ENCODE peak calls at places on chromosomes 4 and X, in eight cellular contexts. U is stimulated activated effector memory CD8-positive, alpha-beta T cell treated with anti-CD3 and anti-CD28 coated beads, Interleukin-12 subunit alpha, Interleukin-12 subunit beta, amount 100 ng/mL, for 72 hours; W is omental fat pad; H is amniotic stem cell; I is transverse colon; M is neural crest cell; A is hypothalamus; L is MM.1S. Z is an unnamed sample.

GRCh38 chrX:18674417-18674787 is 2.5 kb upstream of the RS1 start:
- DNase-seq in L (no peak), M (peak), A (peak), U (peak), I (peak), H (no peak), W (no peak), Z (no peak)

GRCh38 chrX:87664381-87664780 is 146.8 kb downstream of the KLHL4 start:
- DNase-seq in I (no peak), H (no peak), U (no peak), M (no peak), A (no peak), W (no peak), L (peak), Z (no peak)

GRCh38 chr4:174152717-174153466 is 130.6 kb downstream of the FBXO8 start:
- DNase-seq in H (no peak), M (no peak), W (no peak), I (no peak), A (no peak), L (no peak), U (no peak), Z (no peak)

GRCh38 chr4:53068755-53069154 is 206.6 kb downstream of the RASL11B start:
- DNase-seq in L (no peak), H (no peak), U (no peak), W (no peak), I (no peak), M (no peak), A (no peak), Z (no peak)

GRCh38 chr4:140861359-140862181 is 105.4 kb upstream of the TBC1D9 start:
- DNase-seq in I (peak), H (peak), A (peak), L (peak), W (peak), U (peak), M (peak), Z (peak)

GRCh38 chr4:17662694-17663093 is 48.3 kb downstream of the MED28 start:
- DNase-seq in H (no peak), L (peak), W (no peak), A (no peak), U (no peak), I (no peak), M (no peak), Z (no peak)

GRCh38 chrX:136453771-136454170 is 34.0 kb upstream of the BRS3 start:
- DNase-seq in H (no peak), M (no peak), I (no peak), U (no peak), L (no peak), W (no peak), A (no peak), Z (no peak)

GRCh38 chrX:123324628-123325027 is 140.6 kb downstream of the GRIA3 start:
- DNase-seq in W (no peak), A (no peak), M (no peak), U (no peak), I (no peak), H (peak), L (no peak), Z (no peak)

GRCh38 chr4:74230902-74231499 is 73.1 kb downstream of the MTHFD2L start:
- DNase-seq in L (peak), H (peak), I (peak), M (no peak), U (no peak), W (no peak), A (no peak), Z (peak)

GRCh38 chr4:114249561-114250356 is 270.3 kb upstream of the ARSJ start:
- DNase-seq in I (no peak), W (no peak), H (no peak), L (no peak), M (no peak), U (no peak), A (no peak), Z (no peak)

GRCh38 chr4:185142563-185142910 is 529 bp upstream of the SLC25A4 start:
- DNase-seq in U (no peak), H (no peak), I (no peak), W (no peak), A (no peak), L (peak), M (no peak), Z (no peak)

GRCh38 chr4:102493794-102494193 is 7.4 kb upstream of the NFKB1 start:
- DNase-seq in W (no peak), U (no peak), A (no peak), H (no peak), L (peak), M (no peak), I (peak), Z (peak)

GRCh38 chr4:4410271-4410670 is 23.4 kb downstream of the NSG1 start:
- DNase-seq in I (no peak), M (no peak), L (no peak), A (no peak), W (no peak), U (no peak), H (no peak), Z (no peak)

GRCh38 chrX:9494806-9495205 is 29.9 kb downstream of the TBL1X start:
- DNase-seq in U (no peak), H (no peak), I (no peak), W (no peak), A (no peak), L (no peak), M (no peak), Z (no peak)

GRCh38 chrX:103431316-103431715 is 55.0 kb downstream of the BEX3 start:
- DNase-seq in I (no peak), M (no peak), U (no peak), L (no peak), H (no peak), W (no peak), A (no peak), Z (no peak)

GRCh38 chr4:76622126-76622525 is 187.1 kb downstream of the SHROOM3 start:
- DNase-seq in A (no peak), U (no peak), M (no peak), I (peak), W (no peak), L (no peak), H (no peak), Z (no peak)

GRCh38 chr4:119506761-119507160 is 121.8 kb downstream of the PDE5A start:
- DNase-seq in L (no peak), U (no peak), A (no peak), W (no peak), H (no peak), M (no peak), I (no peak), Z (no peak)

GRCh38 chr4:117378942-117379341 is 293.6 kb upstream of the TRAM1L1 start:
- DNase-seq in I (no peak), M (no peak), U (no peak), W (no peak), L (peak), H (no peak), A (no peak), Z (no peak)

GRCh38 chr4:1196421-1197183 is 24.2 kb upstream of the SPON2 start:
- DNase-seq in M (no peak), U (no peak), W (peak), I (no peak), H (no peak), L (no peak), A (no peak), Z (no peak)

GRCh38 chr4:101458473-101458872 is 111.1 kb upstream of the PPP3CA start:
- DNase-seq in L (no peak), W (no peak), A (no peak), H (no peak), I (no peak), U (no peak), M (no peak), Z (no peak)

GRCh38 chr4:1604706-1605205 is 79.4 kb downstream of the FAM53A start:
- DNase-seq in H (no peak), U (no peak), M (no peak), W (no peak), L (no peak), A (no peak), I (peak), Z (peak)

GRCh38 chr4:150782311-150782710 is 200.4 kb downstream of the MAB21L2 start:
- DNase-seq in I (no peak), M (no peak), W (no peak), H (no peak), L (no peak), A (no peak), U (no peak), Z (no peak)

GRCh38 chr4:128379860-128380259 is 92.2 kb upstream of the PGRMC2 start:
- DNase-seq in M (no peak), H (no peak), A (no peak), L (peak), I (peak), W (no peak), U (peak), Z (peak)

GRCh38 chrX:131199086-131199485 is 90.0 kb downstream of the IGSF1 start:
- DNase-seq in W (no peak), A (no peak), I (no peak), M (no peak), L (no peak), H (no peak), U (no peak), Z (no peak)

GRCh38 chr4:151193414-151193813 is 83.5 kb upstream of the PRSS48 start:
- DNase-seq in A (no peak), W (no peak), L (no peak), U (no peak), M (no peak), H (no peak), I (no peak), Z (no peak)

GRCh38 chr4:140049024-140049923 is 104.7 kb downstream of the MAML3 start:
- DNase-seq in U (no peak), A (no peak), M (peak), W (no peak), H (no peak), L (no peak), I (peak), Z (peak)

GRCh38 chrX:155127465-155127864 is 56.2 kb downstream of the BRCC3 start:
- DNase-seq in L (no peak), U (no peak), H (no peak), M (no peak), W (no peak), A (no peak), I (no peak), Z (no peak)

GRCh38 chr4:76526585-76526990 is 91.6 kb downstream of the SHROOM3 start:
- DNase-seq in M (no peak), U (no peak), H (no peak), I (no peak), A (no peak), W (no peak), L (no peak), Z (peak)

GRCh38 chr4:149176019-149176418 is 639.6 kb downstream of the IQCM start:
- DNase-seq in H (no peak), U (no peak), L (peak), M (no peak), A (no peak), I (peak), W (no peak), Z (peak)

GRCh38 chrX:54182864-54183613 is at the start of gene FAM120C:
- DNase-seq in M (peak), I (peak), L (peak), U (peak), W (no peak), A (peak), H (peak), Z (peak)

GRCh38 chrX:118437283-118437682 is 58.3 kb upstream of the DOCK11 start:
- DNase-seq in U (no peak), L (peak), A (no peak), W (no peak), H (no peak), M (no peak), I (no peak), Z (no peak)

GRCh38 chr4:10554694-10555093 is 97.5 kb upstream of the ZNF518B start:
- DNase-seq in W (peak), L (peak), H (peak), U (peak), I (peak), A (no peak), M (peak), Z (peak)

GRCh38 chr4:114264877-114265291 is 285.4 kb upstream of the ARSJ start:
- DNase-seq in H (no peak), A (no peak), M (no peak), W (no peak), U (no peak), I (no peak), L (no peak), Z (no peak)

GRCh38 chr4:151833174-151833573 is 72.4 kb upstream of the GATB start:
- DNase-seq in L (no peak), M (no peak), W (no peak), I (no peak), H (no peak), U (no peak), A (no peak), Z (no peak)

GRCh38 chr4:76984127-76984526 is 34.6 kb downstream of the SEPTIN11 start:
- DNase-seq in H (no peak), M (no peak), A (no peak), W (no peak), I (no peak), U (no peak), L (peak), Z (no peak)

GRCh38 chr4:99473131-99473530 is 37.7 kb upstream of the C4orf17 start:
- DNase-seq in W (no peak), L (no peak), U (no peak), I (no peak), A (no peak), M (no peak), H (no peak), Z (no peak)

GRCh38 chr4:79651516-79651915 is 243.5 kb upstream of the GK2 start:
- DNase-seq in H (no peak), W (no peak), M (no peak), I (no peak), L (no peak), A (no peak), U (no peak), Z (no peak)

Z was measured in small intestine.